ENCODE peak calls at places on chromosomes 2 and 18, in nine cellular contexts. H, E, A, K, U, C, G, F and V are unnamed samples.

GRCh38 chr2:127173073-127173472 is 47.0 kb downstream of the CYP27C1 start:
- DNase-seq in A (peak), E (no peak), G (no peak), H (peak), C (no peak), F (no peak), K (peak), U (no peak), V (no peak)

GRCh38 chr2:9739508-9739907 is 103.8 kb upstream of the TAF1B start:
- DNase-seq in F (no peak), E (peak), U (no peak), H (no peak), A (no peak), C (peak), G (peak), K (no peak), V (no peak)

GRCh38 chr18:41939326-41939725 is 15.7 kb upstream of the PIK3C3 start:
- DNase-seq in K (no peak), E (no peak), G (no peak), C (no peak), F (no peak), A (no peak), H (no peak), U (no peak), V (no peak)

GRCh38 chr2:39608212-39608575 is 57.5 kb upstream of the TMEM178A start:
- DNase-seq in C (no peak), E (no peak), U (no peak), H (no peak), K (no peak), A (no peak), G (no peak), F (no peak), V (no peak)

GRCh38 chr18:26468931-26469340 is 79.4 kb downstream of the KCTD1 start:
- DNase-seq in E (no peak), U (peak), A (no peak), F (peak), G (no peak), C (peak), K (no peak), H (no peak), V (peak)

GRCh38 chr18:26425148-26425531 is 123.2 kb downstream of the KCTD1 start:
- DNase-seq in F (no peak), A (peak), C (no peak), U (no peak), G (no peak), E (no peak), K (peak), H (no peak), V (no peak)

GRCh38 chr18:78794031-78794430 is 185.6 kb upstream of the SALL3 start:
- DNase-seq in H (peak), U (no peak), F (no peak), G (no peak), K (no peak), C (no peak), E (no peak), A (no peak), V (no peak)

GRCh38 chr2:196076778-196077568 is 8.3 kb upstream of the DNAH7 start:
- DNase-seq in C (peak), E (no peak), F (no peak), U (no peak), K (no peak), A (no peak), G (no peak), H (no peak), V (no peak)

GRCh38 chr18:13425357-13426095 is 207.0 kb downstream of the LDLRAD4 start:
- DNase-seq in K (no peak), G (no peak), C (no peak), U (no peak), E (no peak), A (no peak), F (peak), H (no peak), V (no peak)

GRCh38 chr2:241762933-241763369 is 13.7 kb upstream of the GAL3ST2 start:
- DNase-seq in G (no peak), H (no peak), C (peak), E (peak), K (no peak), A (no peak), F (peak), U (no peak), V (peak)

GRCh38 chr2:55395724-55396605 is 23.7 kb downstream of the CCDC88A start:
- DNase-seq in F (no peak), H (no peak), E (no peak), A (no peak), C (no peak), K (no peak), G (no peak), U (no peak), V (no peak)

GRCh38 chr2:55861733-55862132 is 61.8 kb downstream of the EFEMP1 start:
- DNase-seq in U (no peak), G (no peak), H (no peak), E (no peak), K (peak), A (no peak), F (no peak), C (no peak), V (no peak)

GRCh38 chr2:649461-650342 is 27.5 kb downstream of the TMEM18 start:
- DNase-seq in F (no peak), H (no peak), A (no peak), C (no peak), E (no peak), K (no peak), G (no peak), U (no peak), V (no peak)

GRCh38 chr18:58893388-58894099 is 28.9 kb downstream of the ZNF532 start:
- DNase-seq in G (no peak), U (no peak), E (no peak), C (no peak), F (no peak), A (peak), K (peak), H (no peak), V (no peak)

GRCh38 chr2:208568203-208568602 is 161.6 kb downstream of the PTH2R start:
- DNase-seq in G (no peak), F (no peak), K (no peak), U (no peak), E (no peak), A (no peak), H (no peak), C (no peak), V (no peak)

GRCh38 chr2:174824098-174824497 is 59.8 kb upstream of the CHRNA1 start:
- DNase-seq in K (no peak), U (no peak), G (no peak), H (no peak), C (no peak), F (no peak), A (no peak), E (no peak), V (no peak)

GRCh38 chr2:66574701-66575624 is 140.0 kb downstream of the MEIS1 start:
- DNase-seq in H (peak), U (peak), A (peak), G (no peak), F (peak), K (peak), C (no peak), E (no peak), V (peak)

GRCh38 chr2:74777161-74777900 is 56.6 kb upstream of the HK2 start:
- DNase-seq in C (peak), G (no peak), H (no peak), A (no peak), F (no peak), U (no peak), K (no peak), E (no peak), V (peak)

GRCh38 chr18:8847900-8848299 is 142.5 kb downstream of the MTCL1 start:
- DNase-seq in E (no peak), G (no peak), F (no peak), H (no peak), U (no peak), K (peak), C (no peak), A (no peak), V (no peak)

GRCh38 chr2:233267516-233268245 is 16.2 kb downstream of the ATG16L1 start:
- DNase-seq in G (peak), F (no peak), H (no peak), E (peak), K (no peak), U (no peak), C (peak), A (no peak), V (no peak)

GRCh38 chr2:173750332-173750731 is 214.8 kb downstream of the SP3 start:
- DNase-seq in A (no peak), C (no peak), K (peak), E (no peak), U (no peak), H (no peak), G (no peak), F (peak), V (no peak)

GRCh38 chr2:99806758-99807157 is 316.9 kb upstream of the REV1 start:
- DNase-seq in F (no peak), H (no peak), U (no peak), E (no peak), C (no peak), G (no peak), K (peak), A (peak), V (no peak)

GRCh38 chr18:75203456-75204261 is 5.3 kb downstream of the PTGR3 start:
- DNase-seq in C (no peak), A (no peak), U (no peak), K (no peak), G (no peak), H (no peak), F (peak), E (no peak), V (no peak)